ENCODE peak calls at places on chromosome 6, in six cellular contexts. One of them, this sample, is unnamed.

GRCh38 chr6:51028271-51028670 is 209.6 kb downstream of the TFAP2B start:
- DNase-seq in MM.1S: no peak
- DNase-seq in cardiac muscle cell: no peak
- DNase-seq in colonic mucosa: no peak
- DNase-seq in CD8-positive, alpha-beta memory T cell: no peak
- DNase-seq in fibroblast of lung: peak; percentile 59
- DNase-seq in this sample: no peak

GRCh38 chr6:146593978-146594377 is 4.8 kb upstream of the ADGB start:
- DNase-seq in MM.1S: no peak
- DNase-seq in CD8-positive, alpha-beta memory T cell: no peak
- DNase-seq in colonic mucosa: no peak
- DNase-seq in cardiac muscle cell: no peak
- DNase-seq in fibroblast of lung: no peak
- DNase-seq in this sample: no peak

GRCh38 chr6:123564363-123564762 is 72.4 kb downstream of the TRDN start:
- DNase-seq in cardiac muscle cell: no peak
- DNase-seq in CD8-positive, alpha-beta memory T cell: no peak
- DNase-seq in MM.1S: no peak
- DNase-seq in colonic mucosa: no peak
- DNase-seq in fibroblast of lung: no peak
- DNase-seq in this sample: no peak

GRCh38 chr6:16514249-16514648 is 247.0 kb downstream of the ATXN1 start:
- DNase-seq in MM.1S: no peak
- DNase-seq in fibroblast of lung: peak; percentile 77
- DNase-seq in cardiac muscle cell: peak; percentile 44
- DNase-seq in colonic mucosa: no peak
- DNase-seq in CD8-positive, alpha-beta memory T cell: no peak
- DNase-seq in this sample: no peak

GRCh38 chr6:122996797-122997520 is 924 bp downstream of the CLVS2 start:
- DNase-seq in fibroblast of lung: no peak
- DNase-seq in colonic mucosa: no peak
- DNase-seq in cardiac muscle cell: no peak
- DNase-seq in MM.1S: no peak
- DNase-seq in CD8-positive, alpha-beta memory T cell: no peak
- DNase-seq in this sample: no peak

GRCh38 chr6:137115653-137116052 is 57.8 kb downstream of the IL22RA2 start:
- DNase-seq in MM.1S: no peak
- DNase-seq in fibroblast of lung: no peak
- DNase-seq in colonic mucosa: no peak
- DNase-seq in CD8-positive, alpha-beta memory T cell: no peak
- DNase-seq in cardiac muscle cell: no peak
- DNase-seq in this sample: no peak

GRCh38 chr6:38391909-38392614 is 247.7 kb downstream of the BTBD9 start:
- DNase-seq in fibroblast of lung: peak; percentile 74
- DNase-seq in MM.1S: no peak
- DNase-seq in colonic mucosa: no peak
- DNase-seq in cardiac muscle cell: no peak
- DNase-seq in CD8-positive, alpha-beta memory T cell: no peak
- DNase-seq in this sample: no peak

GRCh38 chr6:143027058-143027457 is 33.6 kb upstream of the AIG1 start:
- DNase-seq in MM.1S: peak; percentile 27
- DNase-seq in CD8-positive, alpha-beta memory T cell: peak; percentile 51
- DNase-seq in fibroblast of lung: peak; percentile 22
- DNase-seq in cardiac muscle cell: peak; percentile 57
- DNase-seq in colonic mucosa: peak; percentile 33
- DNase-seq in this sample: peak; percentile 40

GRCh38 chr6:132877003-132877402 is 62.6 kb downstream of the RPS12 start:
- DNase-seq in CD8-positive, alpha-beta memory T cell: no peak
- DNase-seq in fibroblast of lung: no peak
- DNase-seq in MM.1S: no peak
- DNase-seq in colonic mucosa: no peak
- DNase-seq in cardiac muscle cell: no peak
- DNase-seq in this sample: no peak

GRCh38 chr6:79874531-79875132 is 72.7 kb downstream of the ELOVL4 start:
- DNase-seq in cardiac muscle cell: no peak
- DNase-seq in fibroblast of lung: no peak
- DNase-seq in MM.1S: no peak
- DNase-seq in CD8-positive, alpha-beta memory T cell: no peak
- DNase-seq in colonic mucosa: no peak
- DNase-seq in this sample: no peak

GRCh38 chr6:142200846-142201628 is 54.0 kb downstream of the VTA1 start:
- DNase-seq in cardiac muscle cell: no peak
- DNase-seq in fibroblast of lung: no peak
- DNase-seq in colonic mucosa: no peak
- DNase-seq in CD8-positive, alpha-beta memory T cell: no peak
- DNase-seq in MM.1S: no peak
- DNase-seq in this sample: no peak

GRCh38 chr6:31730631-31731086 is 1.6 kb upstream of the DDAH2 start:
- DNase-seq in colonic mucosa: no peak
- DNase-seq in CD8-positive, alpha-beta memory T cell: no peak
- DNase-seq in MM.1S: no peak
- DNase-seq in fibroblast of lung: no peak
- DNase-seq in cardiac muscle cell: no peak
- DNase-seq in this sample: no peak

GRCh38 chr6:159726196-159726917 is 949 bp upstream of the WTAP start:
- DNase-seq in fibroblast of lung: no peak
- DNase-seq in cardiac muscle cell: no peak
- DNase-seq in MM.1S: no peak
- DNase-seq in colonic mucosa: no peak
- DNase-seq in CD8-positive, alpha-beta memory T cell: no peak
- DNase-seq in this sample: no peak

GRCh38 chr6:16950311-16950710 is 151.5 kb upstream of the STMND1 start:
- DNase-seq in CD8-positive, alpha-beta memory T cell: no peak
- DNase-seq in MM.1S: no peak
- DNase-seq in colonic mucosa: no peak
- DNase-seq in fibroblast of lung: no peak
- DNase-seq in cardiac muscle cell: no peak
- DNase-seq in this sample: no peak

GRCh38 chr6:52152692-52153091 is 33.5 kb upstream of the IL17A start:
- DNase-seq in MM.1S: no peak
- DNase-seq in CD8-positive, alpha-beta memory T cell: no peak
- DNase-seq in colonic mucosa: no peak
- DNase-seq in cardiac muscle cell: peak; percentile 47
- DNase-seq in fibroblast of lung: no peak
- DNase-seq in this sample: no peak

GRCh38 chr6:88538130-88538706 is 372.1 kb upstream of the CNR1 start:
- DNase-seq in colonic mucosa: no peak
- DNase-seq in MM.1S: no peak
- DNase-seq in CD8-positive, alpha-beta memory T cell: no peak
- DNase-seq in cardiac muscle cell: peak; percentile 74
- DNase-seq in fibroblast of lung: peak; percentile 8
- DNase-seq in this sample: no peak

GRCh38 chr6:24357336-24358218 is at the start of gene DCDC2:
- DNase-seq in colonic mucosa: peak; percentile 90
- DNase-seq in CD8-positive, alpha-beta memory T cell: peak; percentile 62
- DNase-seq in MM.1S: no peak
- DNase-seq in cardiac muscle cell: peak; percentile 9
- DNase-seq in fibroblast of lung: peak; percentile 21
- DNase-seq in this sample: peak; percentile 43

GRCh38 chr6:158850807-158851115 is 31.6 kb upstream of the EZR start:
- DNase-seq in CD8-positive, alpha-beta memory T cell: no peak
- DNase-seq in cardiac muscle cell: no peak
- DNase-seq in MM.1S: no peak
- DNase-seq in colonic mucosa: no peak
- DNase-seq in fibroblast of lung: peak; percentile 24
- DNase-seq in this sample: no peak

GRCh38 chr6:132995009-132995408 is 180.6 kb downstream of the RPS12 start:
- DNase-seq in fibroblast of lung: no peak
- DNase-seq in CD8-positive, alpha-beta memory T cell: no peak
- DNase-seq in colonic mucosa: no peak
- DNase-seq in cardiac muscle cell: no peak
- DNase-seq in MM.1S: no peak
- DNase-seq in this sample: no peak

GRCh38 chr6:26028753-26029569 is 58.3 kb upstream of the HFE start:
- DNase-seq in colonic mucosa: no peak
- DNase-seq in CD8-positive, alpha-beta memory T cell: no peak
- DNase-seq in MM.1S: no peak
- DNase-seq in fibroblast of lung: no peak
- DNase-seq in cardiac muscle cell: no peak
- DNase-seq in this sample: no peak

GRCh38 chr6:74096329-74096728 is 400.3 kb downstream of the CD109 start:
- DNase-seq in cardiac muscle cell: no peak
- DNase-seq in CD8-positive, alpha-beta memory T cell: no peak
- DNase-seq in fibroblast of lung: no peak
- DNase-seq in colonic mucosa: no peak
- DNase-seq in MM.1S: peak; percentile 73
- DNase-seq in this sample: no peak

GRCh38 chr6:109299695-109300564 is 82.3 kb downstream of the CD164 start:
- DNase-seq in MM.1S: no peak
- DNase-seq in colonic mucosa: no peak
- DNase-seq in cardiac muscle cell: peak; percentile 90
- DNase-seq in CD8-positive, alpha-beta memory T cell: no peak
- DNase-seq in fibroblast of lung: no peak
- DNase-seq in this sample: no peak

GRCh38 chr6:12585497-12585958 is 131.0 kb upstream of the PHACTR1 start:
- DNase-seq in colonic mucosa: no peak
- DNase-seq in fibroblast of lung: peak; percentile 92
- DNase-seq in CD8-positive, alpha-beta memory T cell: no peak
- DNase-seq in MM.1S: no peak
- DNase-seq in cardiac muscle cell: no peak
- DNase-seq in this sample: no peak
- H3K27ac ChIP-seq in colonic mucosa: no peak overlapping the region
- H3K27ac ChIP-seq in fibroblast of lung: no peak overlapping the region
- H3K27ac ChIP-seq in CD8-positive, alpha-beta memory T cell: no peak overlapping the region
- H3K27ac ChIP-seq in MM.1S: no peak overlapping the region
- H3K27ac ChIP-seq in cardiac muscle cell: no peak overlapping the region
- H3K27ac ChIP-seq in this sample: no peak overlapping the region

DNA sequence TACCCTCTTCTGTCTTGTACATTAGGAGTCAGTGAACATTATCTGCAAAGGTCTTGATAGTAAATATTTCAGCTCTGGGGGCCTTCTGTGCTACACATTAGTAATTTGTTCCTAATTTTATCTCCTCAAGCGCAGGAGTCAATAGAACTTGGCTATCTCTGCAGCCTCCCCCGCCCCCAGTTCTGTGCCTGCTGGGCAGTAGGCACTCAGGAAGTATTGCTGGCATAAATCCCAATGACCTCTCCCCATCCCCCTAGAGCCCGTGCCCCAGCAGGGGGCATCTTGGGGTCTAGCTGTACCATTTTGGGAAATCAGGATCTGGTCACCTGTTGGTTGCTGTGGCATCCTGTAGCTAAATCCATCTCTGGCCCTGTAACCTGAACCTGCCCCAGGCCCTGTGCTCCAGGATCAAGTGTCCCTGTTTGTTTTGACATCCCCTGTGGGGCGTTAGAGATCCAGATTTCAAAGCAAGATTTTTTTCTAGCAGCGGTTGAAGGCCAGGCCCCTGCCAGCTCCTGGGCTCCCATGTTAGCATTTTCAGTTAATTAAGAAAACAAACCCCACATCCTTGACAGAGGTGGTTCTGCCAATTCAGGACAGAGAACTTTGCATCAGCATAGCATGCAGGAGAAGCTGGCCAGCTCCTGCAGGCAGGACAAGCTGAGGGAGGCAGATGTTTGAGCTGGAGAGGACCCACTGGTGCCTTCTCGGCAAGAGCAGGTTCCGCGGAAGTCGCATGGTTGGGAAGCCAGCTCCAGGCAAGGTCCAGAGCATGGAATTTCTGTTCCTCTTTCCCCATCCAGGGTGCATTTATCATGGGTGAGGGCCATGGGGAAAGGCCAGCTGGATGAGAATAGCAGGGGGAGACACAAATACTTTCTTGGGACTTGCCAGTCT is 32.1 kb downstream of the DAAM2 start:
- DNase-seq in colonic mucosa: no peak
- DNase-seq in CD8-positive, alpha-beta memory T cell: no peak
- DNase-seq in fibroblast of lung: no peak
- DNase-seq in MM.1S: no peak
- DNase-seq in cardiac muscle cell: no peak
- DNase-seq in this sample: no peak
- H3K27ac ChIP-seq in colonic mucosa: no peak overlapping the region
- H3K27ac ChIP-seq in CD8-positive, alpha-beta memory T cell: no peak overlapping the region
- H3K27ac ChIP-seq in fibroblast of lung: no peak overlapping the region
- H3K27ac ChIP-seq in MM.1S: no peak overlapping the region
- H3K27ac ChIP-seq in cardiac muscle cell: no peak overlapping the region
- H3K27ac ChIP-seq in this sample: no peak overlapping the region

DNA sequence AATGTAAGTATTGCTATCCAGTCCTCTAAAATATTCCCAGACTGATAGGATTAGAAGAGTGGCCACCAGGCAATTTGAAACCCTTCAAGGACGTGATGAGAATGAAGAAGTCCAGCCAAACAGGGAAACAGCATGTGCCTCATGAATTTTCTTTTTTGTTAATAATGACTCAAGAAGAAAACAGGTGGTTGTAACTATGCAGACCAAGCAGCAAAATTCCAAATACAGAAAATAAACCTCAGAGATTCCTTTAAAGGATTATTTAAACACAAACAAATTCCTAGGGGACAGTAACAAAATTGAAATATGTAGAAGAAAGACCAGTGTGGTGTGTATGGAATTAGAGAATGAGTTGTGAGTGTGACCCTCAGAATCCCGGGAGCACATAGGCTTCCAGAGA is 239.2 kb downstream of the KCNQ5 start:
- DNase-seq in colonic mucosa: no peak
- DNase-seq in MM.1S: no peak
- DNase-seq in CD8-positive, alpha-beta memory T cell: no peak
- DNase-seq in fibroblast of lung: peak; percentile 48
- DNase-seq in cardiac muscle cell: no peak
- DNase-seq in this sample: no peak
- H3K27ac ChIP-seq in colonic mucosa: no peak overlapping the region
- H3K27ac ChIP-seq in MM.1S: no peak overlapping the region
- H3K27ac ChIP-seq in CD8-positive, alpha-beta memory T cell: no peak overlapping the region
- H3K27ac ChIP-seq in fibroblast of lung: no peak overlapping the region
- H3K27ac ChIP-seq in cardiac muscle cell: peak overlapping the region; percentile 62
- H3K27ac ChIP-seq in this sample: no peak overlapping the region

GRCh38 chr6:116491610-116492330 is 19.7 kb upstream of the CALHM5 start:
- DNase-seq in CD8-positive, alpha-beta memory T cell: no peak
- DNase-seq in colonic mucosa: no peak
- DNase-seq in fibroblast of lung: no peak
- DNase-seq in cardiac muscle cell: no peak
- DNase-seq in MM.1S: no peak
- DNase-seq in this sample: no peak

GRCh38 chr6:116497089-116497676 is 14.3 kb upstream of the CALHM5 start:
- DNase-seq in CD8-positive, alpha-beta memory T cell: no peak
- DNase-seq in colonic mucosa: no peak
- DNase-seq in MM.1S: no peak
- DNase-seq in cardiac muscle cell: no peak
- DNase-seq in fibroblast of lung: no peak
- DNase-seq in this sample: no peak

DNA sequence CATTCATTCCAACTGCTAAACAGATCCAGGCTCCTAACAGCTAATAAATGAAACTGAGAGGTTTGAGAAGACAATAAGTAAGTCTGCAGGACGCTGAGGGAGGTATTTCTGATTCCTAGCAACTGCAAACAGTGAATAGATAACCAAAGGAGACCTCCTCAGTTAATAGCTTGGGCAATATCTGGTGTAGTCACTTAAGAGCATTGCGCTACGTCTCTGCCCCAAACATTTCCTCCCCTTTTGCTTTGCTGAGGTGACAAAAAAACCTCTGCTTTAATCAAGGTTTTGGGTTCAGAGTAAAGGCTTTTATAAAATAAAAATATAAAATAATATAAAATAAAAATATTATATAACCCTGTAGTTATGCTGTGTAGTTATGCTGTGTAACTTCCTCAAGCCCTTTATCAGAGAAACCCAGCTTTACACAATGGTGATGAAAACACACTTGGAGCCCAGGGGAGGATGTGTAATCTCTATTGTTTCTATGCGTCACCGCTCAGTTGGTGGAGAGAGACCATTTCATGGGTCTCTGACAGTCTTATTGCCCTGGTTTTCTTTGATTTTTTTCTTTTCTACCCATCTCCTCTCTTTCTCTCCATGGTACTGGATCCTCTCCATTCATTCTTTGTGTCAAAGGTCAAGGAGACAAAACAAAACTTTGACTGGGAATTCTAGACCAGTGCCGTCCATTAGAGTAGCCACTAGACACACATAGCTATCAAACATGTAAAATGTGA is 18.9 kb upstream of the CALHM5 start:
- DNase-seq in MM.1S: no peak
- DNase-seq in colonic mucosa: no peak
- DNase-seq in cardiac muscle cell: no peak
- DNase-seq in fibroblast of lung: peak; percentile 25
- DNase-seq in CD8-positive, alpha-beta memory T cell: no peak
- DNase-seq in this sample: no peak
- H3K27ac ChIP-seq in MM.1S: no peak overlapping the region
- H3K27ac ChIP-seq in colonic mucosa: no peak overlapping the region
- H3K27ac ChIP-seq in cardiac muscle cell: no peak overlapping the region
- H3K27ac ChIP-seq in fibroblast of lung: no peak overlapping the region
- H3K27ac ChIP-seq in CD8-positive, alpha-beta memory T cell: no peak overlapping the region
- H3K27ac ChIP-seq in this sample: no peak overlapping the region